ENCODE peak calls at places on chromosome 17, in nine cellular contexts. P is CD4-positive, CD25-positive, alpha-beta regulatory T cell; X is activated CD4-positive, CD25-positive, alpha-beta regulatory T cell treated with anti-CD3 and anti-CD28 coated beads, Interleukin-2, amount 50 U/mL, for 16 hours; N is epithelial cell of esophagus; Q is GM23338; D is GM04504; G is astrocyte of the spinal cord; H is BJ; U is hepatic stellate cell. F is an unnamed sample.

GRCh38 chr17:4533522-4534502 is 21.4 kb downstream of the MYBBP1A start:
- DNase-seq in U (no peak), X (no peak), G (no peak), H (no peak), N (no peak), P (no peak), Q (no peak), D (no peak), F (no peak)

GRCh38 chr17:3972931-3973330 is 8.7 kb upstream of the ATP2A3 start:
- DNase-seq in X (no peak), N (no peak), G (no peak), Q (no peak), P (no peak), D (no peak), H (no peak), U (no peak), F (no peak)

GRCh38 chr17:67281053-67281452 is 36.1 kb upstream of the HELZ start:
- DNase-seq in H (no peak), X (no peak), U (no peak), N (peak), P (no peak), D (no peak), G (no peak), Q (peak), F (no peak)

GRCh38 chr17:75847595-75848522 is 3.7 kb upstream of the UNC13D start:
- DNase-seq in X (no peak), P (no peak), Q (no peak), N (no peak), D (no peak), G (no peak), U (no peak), H (no peak), F (no peak)

GRCh38 chr17:81871387-81872120 is 417 bp upstream of the ARHGDIA start:
- DNase-seq in X (peak), G (peak), H (no peak), D (peak), P (peak), N (peak), Q (peak), U (peak), F (peak)

GRCh38 chr17:53142890-53143289 is 679.8 kb upstream of the KIF2B start:
- DNase-seq in P (no peak), Q (peak), X (no peak), D (no peak), U (no peak), G (peak), H (no peak), N (no peak), F (peak)

GRCh38 chr17:63476494-63476856 is 386 bp upstream of the ACE start:
- DNase-seq in Q (peak), G (no peak), X (no peak), N (no peak), U (no peak), P (no peak), H (no peak), D (no peak), F (peak)

GRCh38 chr17:37062036-37062435 is 113.3 kb downstream of the AATF start:
- DNase-seq in H (no peak), Q (no peak), N (no peak), G (no peak), X (no peak), P (no peak), U (no peak), D (no peak), F (no peak)

GRCh38 chr17:36608794-36609497 is 7.6 kb downstream of the MRM1 start:
- DNase-seq in D (peak), N (peak), H (no peak), P (no peak), G (peak), U (peak), X (no peak), Q (peak), F (peak)

GRCh38 chr17:45235071-45236001 is 13.7 kb downstream of the FMNL1 start:
- DNase-seq in U (peak), X (peak), Q (peak), G (peak), P (peak), D (no peak), N (peak), H (no peak), F (peak)

GRCh38 chr17:17750881-17751280 is 69.6 kb downstream of the RAI1 start:
- DNase-seq in N (no peak), P (peak), H (no peak), G (no peak), X (no peak), D (no peak), U (no peak), Q (no peak), F (no peak)

GRCh38 chr17:6514371-6514770 is 42.0 kb downstream of the PITPNM3 start:
- DNase-seq in X (no peak), H (no peak), P (no peak), N (peak), G (no peak), Q (no peak), U (no peak), D (no peak), F (no peak)

GRCh38 chr17:48997103-48997826 is at the start of gene IGF2BP1:
- DNase-seq in D (no peak), G (peak), N (peak), X (no peak), H (no peak), Q (peak), P (no peak), U (peak), F (peak)

F was measured in fibroblast of lung.